ENCODE peak calls at places on chromosomes 16 and 17, in eight cellular contexts. One of them, this sample, is unnamed.

GRCh38 chr17:48871551-48872351 is 20.8 kb upstream of the ATP5MC1 start:
- DNase-seq in tibial nerve: peak; percentile 32
- DNase-seq in prostate gland: no peak
- DNase-seq in HCT116: no peak
- DNase-seq in suprapubic skin: no peak
- DNase-seq in stomach: peak; percentile 79
- DNase-seq in A549: peak; percentile 93
- DNase-seq in endothelial cell of umbilical vein: peak; percentile 60
- DNase-seq in this sample: no peak

GRCh38 chr17:9472094-9472493 is 103.5 kb downstream of the STX8 start:
- DNase-seq in HCT116: no peak
- DNase-seq in A549: no peak
- DNase-seq in stomach: no peak
- DNase-seq in suprapubic skin: no peak
- DNase-seq in tibial nerve: no peak
- DNase-seq in prostate gland: no peak
- DNase-seq in endothelial cell of umbilical vein: no peak
- DNase-seq in this sample: no peak

GRCh38 chr16:21184834-21185233 is 26.4 kb downstream of the LDAF1 start:
- DNase-seq in stomach: no peak
- DNase-seq in tibial nerve: no peak
- DNase-seq in A549: no peak
- DNase-seq in HCT116: no peak
- DNase-seq in prostate gland: no peak
- DNase-seq in endothelial cell of umbilical vein: no peak
- DNase-seq in suprapubic skin: no peak
- DNase-seq in this sample: no peak

GRCh38 chr16:10339777-10340752 is 45.8 kb upstream of the ATF7IP2 start:
- DNase-seq in HCT116: no peak
- DNase-seq in A549: peak; percentile 31
- DNase-seq in endothelial cell of umbilical vein: no peak
- DNase-seq in stomach: no peak
- DNase-seq in tibial nerve: no peak
- DNase-seq in suprapubic skin: no peak
- DNase-seq in prostate gland: no peak
- DNase-seq in this sample: no peak

GRCh38 chr16:88535181-88535856 is 34.9 kb upstream of the ZC3H18 start:
- DNase-seq in suprapubic skin: no peak
- DNase-seq in tibial nerve: no peak
- DNase-seq in prostate gland: no peak
- DNase-seq in A549: no peak
- DNase-seq in endothelial cell of umbilical vein: no peak
- DNase-seq in stomach: no peak
- DNase-seq in HCT116: no peak
- DNase-seq in this sample: no peak

GRCh38 chr17:81579821-81580321 is 27.7 kb upstream of the FAAP100 start:
- DNase-seq in A549: no peak
- DNase-seq in endothelial cell of umbilical vein: no peak
- DNase-seq in stomach: no peak
- DNase-seq in tibial nerve: no peak
- DNase-seq in prostate gland: no peak
- DNase-seq in HCT116: no peak
- DNase-seq in suprapubic skin: no peak
- DNase-seq in this sample: no peak

GRCh38 chr17:57044976-57045867 is 39.8 kb upstream of the AKAP1 start:
- DNase-seq in prostate gland: no peak
- DNase-seq in tibial nerve: no peak
- DNase-seq in A549: no peak
- DNase-seq in suprapubic skin: no peak
- DNase-seq in stomach: no peak
- DNase-seq in endothelial cell of umbilical vein: no peak
- DNase-seq in HCT116: no peak
- DNase-seq in this sample: no peak

GRCh38 chr16:21650517-21650916 is 1.9 kb downstream of the IGSF6 start:
- DNase-seq in suprapubic skin: no peak
- DNase-seq in tibial nerve: no peak
- DNase-seq in stomach: no peak
- DNase-seq in endothelial cell of umbilical vein: no peak
- DNase-seq in HCT116: no peak
- DNase-seq in A549: no peak
- DNase-seq in prostate gland: no peak
- DNase-seq in this sample: no peak

GRCh38 chr17:43416998-43417891 is 18.5 kb downstream of the ARL4D start:
- DNase-seq in HCT116: no peak
- DNase-seq in prostate gland: peak; percentile 61
- DNase-seq in A549: peak; percentile 40
- DNase-seq in suprapubic skin: peak; percentile 84
- DNase-seq in endothelial cell of umbilical vein: no peak
- DNase-seq in stomach: peak; percentile 40
- DNase-seq in tibial nerve: peak; percentile 66
- DNase-seq in this sample: peak; percentile 94
- TF ChIP-seq POLR2A in HCT116: no peak
- TF ChIP-seq POLR2A in prostate gland: no peak
- TF ChIP-seq POLR2A in A549: no peak
- TF ChIP-seq POLR2A in suprapubic skin: no peak
- TF ChIP-seq POLR2A in endothelial cell of umbilical vein: no peak
- TF ChIP-seq POLR2A in stomach: no peak
- TF ChIP-seq POLR2A in tibial nerve: no peak
- TF ChIP-seq POLR2A in this sample: no peak

DNA sequence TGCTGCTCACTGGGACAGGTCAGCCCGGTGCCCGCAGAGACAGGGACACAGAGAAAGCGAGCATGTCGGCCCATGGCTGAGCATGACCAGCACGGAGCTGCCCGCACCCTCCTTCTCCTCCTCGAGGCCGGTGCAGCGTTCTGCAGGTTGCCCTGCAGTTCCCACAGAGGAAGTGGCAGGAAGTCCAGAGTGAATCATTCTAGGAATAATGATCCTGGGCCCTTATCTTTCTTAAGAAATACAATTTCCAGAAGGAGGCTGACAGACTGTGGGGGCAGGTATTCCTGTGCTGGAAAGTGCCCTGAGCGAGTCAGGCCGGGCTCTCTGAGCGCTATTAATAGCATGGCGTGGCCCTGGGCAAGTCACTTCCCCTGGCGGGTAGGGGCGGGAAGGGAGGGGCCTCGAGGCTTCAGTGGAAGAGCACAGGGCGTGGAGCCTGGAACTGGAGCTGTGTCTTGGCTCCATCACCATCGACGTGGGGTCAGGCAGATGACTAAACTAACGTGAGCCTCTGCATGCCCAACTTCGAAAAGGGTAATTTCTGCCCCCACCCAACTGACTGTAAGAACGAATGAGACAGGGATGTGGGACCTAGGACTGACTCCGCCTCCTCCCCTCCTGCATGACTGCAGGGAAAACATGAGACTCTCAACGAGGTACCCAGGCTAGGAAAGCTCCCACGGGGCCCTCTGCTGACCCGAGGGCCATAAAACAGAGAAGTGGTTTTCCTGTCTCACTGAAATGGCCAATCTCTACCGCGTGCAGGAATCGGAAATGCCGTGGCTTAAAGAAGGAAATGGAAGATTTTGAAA is 9.8 kb downstream of the TMEM204 start:
- DNase-seq in A549: peak; percentile 38
- DNase-seq in stomach: peak; percentile 32
- DNase-seq in HCT116: peak; percentile 31
- DNase-seq in suprapubic skin: no peak
- DNase-seq in endothelial cell of umbilical vein: peak; percentile 92
- DNase-seq in tibial nerve: no peak
- DNase-seq in prostate gland: no peak
- DNase-seq in this sample: no peak
- TF ChIP-seq CTCF in A549: no peak
- TF ChIP-seq CTCF in stomach: no peak
- TF ChIP-seq CTCF in HCT116: no peak
- TF ChIP-seq CTCF in suprapubic skin: no peak
- TF ChIP-seq CTCF in endothelial cell of umbilical vein: peak; percentile 26
- TF ChIP-seq CTCF in tibial nerve: no peak
- TF ChIP-seq CTCF in prostate gland: no peak
- TF ChIP-seq CTCF in this sample: no peak

GRCh38 chr17:39776267-39776666 is 38.5 kb downstream of the GRB7 start:
- DNase-seq in endothelial cell of umbilical vein: no peak
- DNase-seq in tibial nerve: no peak
- DNase-seq in HCT116: no peak
- DNase-seq in A549: no peak
- DNase-seq in stomach: no peak
- DNase-seq in prostate gland: no peak
- DNase-seq in suprapubic skin: no peak
- DNase-seq in this sample: no peak

GRCh38 chr17:39774043-39774442 is 36.3 kb downstream of the GRB7 start:
- DNase-seq in tibial nerve: no peak
- DNase-seq in A549: no peak
- DNase-seq in HCT116: no peak
- DNase-seq in prostate gland: no peak
- DNase-seq in suprapubic skin: no peak
- DNase-seq in stomach: no peak
- DNase-seq in endothelial cell of umbilical vein: no peak
- DNase-seq in this sample: no peak

GRCh38 chr17:39775075-39775474 is 37.3 kb downstream of the GRB7 start:
- DNase-seq in prostate gland: no peak
- DNase-seq in HCT116: no peak
- DNase-seq in endothelial cell of umbilical vein: no peak
- DNase-seq in tibial nerve: no peak
- DNase-seq in A549: no peak
- DNase-seq in stomach: no peak
- DNase-seq in suprapubic skin: no peak
- DNase-seq in this sample: no peak

GRCh38 chr17:39781028-39781800 is 43.5 kb downstream of the GRB7 start:
- DNase-seq in prostate gland: no peak
- DNase-seq in endothelial cell of umbilical vein: peak; percentile 21
- DNase-seq in stomach: no peak
- DNase-seq in HCT116: no peak
- DNase-seq in A549: no peak
- DNase-seq in tibial nerve: no peak
- DNase-seq in suprapubic skin: no peak
- DNase-seq in this sample: no peak

DNA sequence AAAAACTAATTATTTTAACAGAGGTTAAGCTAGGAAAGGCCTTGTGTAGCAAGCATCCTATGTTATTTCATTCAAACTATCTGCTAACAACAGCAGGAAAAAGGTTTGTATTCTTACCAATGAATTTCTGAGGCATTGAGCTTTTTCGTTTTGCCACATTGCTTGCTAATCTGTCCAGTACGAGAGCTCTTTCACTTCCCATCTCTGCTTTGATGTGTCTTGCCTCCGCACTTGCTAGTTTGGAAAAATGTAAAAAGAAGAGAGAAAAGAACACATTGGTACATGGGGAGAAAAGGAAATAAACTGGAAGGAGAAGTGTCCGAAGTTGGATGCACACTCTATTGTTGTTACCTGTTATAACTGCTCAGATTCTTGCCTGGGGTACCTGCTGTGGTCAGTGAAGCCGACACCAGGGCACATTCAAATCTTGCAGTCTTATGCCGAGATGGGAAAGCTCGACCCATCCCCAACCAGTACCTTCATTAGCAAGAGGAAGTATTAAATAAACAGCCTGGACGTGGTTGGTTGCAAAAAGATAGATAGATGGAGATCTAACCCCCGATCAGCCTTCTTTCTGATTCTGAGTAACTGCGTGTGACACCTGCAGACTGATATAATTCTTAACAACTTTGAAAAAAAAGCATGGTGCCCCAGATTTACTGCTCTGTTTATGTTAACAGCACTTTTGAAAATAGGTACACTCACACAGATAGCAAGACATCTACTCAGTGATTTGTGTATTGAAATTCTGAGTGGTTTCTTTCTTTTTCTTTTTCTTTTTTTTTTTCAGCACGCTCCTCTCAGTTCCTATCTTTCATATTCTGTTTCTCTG is 40.0 kb downstream of the GRB7 start:
- DNase-seq in tibial nerve: no peak
- DNase-seq in stomach: no peak
- DNase-seq in endothelial cell of umbilical vein: no peak
- DNase-seq in suprapubic skin: no peak
- DNase-seq in A549: no peak
- DNase-seq in prostate gland: no peak
- DNase-seq in HCT116: no peak
- DNase-seq in this sample: no peak
- H3K4me3 ChIP-seq in tibial nerve: no peak overlapping the region
- H3K4me3 ChIP-seq in stomach: peak overlapping the region; percentile 19
- H3K4me3 ChIP-seq in endothelial cell of umbilical vein: no peak overlapping the region
- H3K4me3 ChIP-seq in suprapubic skin: no peak overlapping the region
- H3K4me3 ChIP-seq in A549: no peak overlapping the region
- H3K4me3 ChIP-seq in prostate gland: no peak overlapping the region
- H3K4me3 ChIP-seq in HCT116: no peak overlapping the region
- H3K4me3 ChIP-seq in this sample: no peak overlapping the region

GRCh38 chr17:58331815-58332719 is 3.5 kb upstream of the TSPOAP1 start:
- DNase-seq in stomach: peak; percentile 74
- DNase-seq in suprapubic skin: no peak
- DNase-seq in prostate gland: no peak
- DNase-seq in endothelial cell of umbilical vein: no peak
- DNase-seq in tibial nerve: peak; percentile 43
- DNase-seq in A549: no peak
- DNase-seq in HCT116: no peak
- DNase-seq in this sample: peak; percentile 94

GRCh38 chr17:58335061-58335731 is 6.6 kb upstream of the TSPOAP1 start:
- DNase-seq in HCT116: no peak
- DNase-seq in A549: no peak
- DNase-seq in prostate gland: no peak
- DNase-seq in tibial nerve: no peak
- DNase-seq in suprapubic skin: peak; percentile 58
- DNase-seq in endothelial cell of umbilical vein: no peak
- DNase-seq in stomach: no peak
- DNase-seq in this sample: no peak

GRCh38 chr17:58334661-58335060 is 6.1 kb upstream of the TSPOAP1 start:
- DNase-seq in endothelial cell of umbilical vein: no peak
- DNase-seq in prostate gland: no peak
- DNase-seq in tibial nerve: no peak
- DNase-seq in HCT116: no peak
- DNase-seq in suprapubic skin: peak; percentile 52
- DNase-seq in A549: no peak
- DNase-seq in stomach: no peak
- DNase-seq in this sample: no peak

GRCh38 chr17:58332720-58333395 is 4.3 kb upstream of the TSPOAP1 start:
- DNase-seq in A549: no peak
- DNase-seq in HCT116: no peak
- DNase-seq in prostate gland: no peak
- DNase-seq in endothelial cell of umbilical vein: no peak
- DNase-seq in stomach: no peak
- DNase-seq in suprapubic skin: no peak
- DNase-seq in tibial nerve: no peak
- DNase-seq in this sample: no peak

DNA sequence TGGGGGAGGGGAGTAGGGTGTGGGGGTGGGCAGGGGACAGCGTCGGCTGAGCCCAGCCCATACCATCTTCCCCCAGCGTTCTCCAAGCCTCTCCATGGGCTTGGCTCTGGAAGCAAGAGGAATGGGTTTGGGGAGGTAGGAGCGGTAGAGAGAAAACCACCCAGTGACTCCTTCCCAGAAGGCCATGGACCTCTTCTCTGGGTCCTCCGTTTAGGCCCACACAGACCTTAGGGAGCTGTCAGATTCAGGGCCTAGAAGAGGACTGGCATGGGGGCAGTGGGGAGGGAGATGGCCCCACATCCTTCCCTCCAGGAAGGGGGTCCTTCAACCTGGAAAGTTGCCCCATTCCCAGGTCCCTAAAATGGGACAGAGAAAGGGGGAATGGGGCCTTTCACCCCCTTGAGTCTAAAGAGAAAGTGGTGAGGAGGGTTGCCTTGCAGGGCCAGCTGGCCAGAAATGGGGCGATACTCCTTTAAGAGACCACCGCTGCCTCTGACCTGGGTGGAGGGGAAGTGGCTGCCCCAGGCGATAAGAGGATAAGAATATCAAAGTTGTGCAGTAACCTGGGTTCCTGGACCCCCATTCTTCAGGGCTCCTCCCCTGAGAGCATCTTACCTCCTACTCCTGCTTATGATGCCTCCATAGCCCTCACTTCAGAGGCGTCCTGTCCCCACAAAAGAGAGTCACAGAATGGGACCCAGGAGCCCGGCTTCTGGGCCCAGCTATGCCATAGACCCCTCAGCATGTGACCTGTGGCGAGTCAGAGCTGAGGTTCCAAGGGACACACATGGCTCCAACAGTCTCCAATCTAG is 5.0 kb upstream of the TSPOAP1 start:
- DNase-seq in prostate gland: no peak
- DNase-seq in suprapubic skin: no peak
- DNase-seq in endothelial cell of umbilical vein: no peak
- DNase-seq in HCT116: no peak
- DNase-seq in tibial nerve: no peak
- DNase-seq in stomach: no peak
- DNase-seq in A549: no peak
- DNase-seq in this sample: no peak
- TF ChIP-seq POLR2A in prostate gland: no peak
- TF ChIP-seq POLR2A in suprapubic skin: no peak
- TF ChIP-seq POLR2A in endothelial cell of umbilical vein: no peak
- TF ChIP-seq POLR2A in HCT116: no peak
- TF ChIP-seq POLR2A in tibial nerve: no peak
- TF ChIP-seq POLR2A in stomach: no peak
- TF ChIP-seq POLR2A in A549: no peak
- TF ChIP-seq POLR2A in this sample: no peak